ENCODE peak calls at places on chromosomes 13 and 19, in eight cellular contexts. B is K562, G is uterus, J is right lobe of liver, R is body of pancreas, N is lower leg skin, S is ovary, Q is sigmoid colon. K is an unnamed sample.

GRCh38 chr19:14117668-14118164 is at the start of gene PRKACA:
- DNase-seq in S (peak; percentile 99), Q (peak; percentile 100), J (peak; percentile 100), N (peak; percentile 100), G (peak; percentile 97), R (peak; percentile 98), B (peak; percentile 99), K (peak; percentile 97)

GRCh38 chr13:103190841-103191240 is 124.6 kb upstream of the SLC10A2 start:
- DNase-seq in J (no peak), Q (no peak), R (no peak), S (no peak), B (no peak), G (no peak), N (no peak), K (no peak)

GRCh38 chr19:33947565-33947964 is 150.9 kb downstream of the KCTD15 start:
- DNase-seq in G (no peak), N (peak; percentile 48), R (no peak), S (no peak), J (no peak), Q (no peak), B (peak; percentile 3), K (no peak)

GRCh38 chr13:34046457-34046856 is 228.5 kb downstream of the RFC3 start:
- DNase-seq in Q (no peak), G (no peak), R (no peak), J (no peak), B (no peak), S (no peak), N (no peak), K (no peak)

GRCh38 chr19:29690842-29691241 is 24.2 kb downstream of the C19orf12 start:
- DNase-seq in G (no peak), Q (no peak), B (peak; percentile 89), S (no peak), J (no peak), N (no peak), R (no peak), K (no peak)

GRCh38 chr13:101799196-101799595 is 346.7 kb downstream of the ITGBL1 start:
- DNase-seq in G (no peak), Q (no peak), B (no peak), J (no peak), R (no peak), S (no peak), N (no peak), K (no peak)

GRCh38 chr13:79307866-79308298 is 98.2 kb downstream of the RBM26 start:
- DNase-seq in Q (no peak), N (no peak), R (no peak), B (no peak), S (peak; percentile 43), G (no peak), J (no peak), K (no peak)

GRCh38 chr13:78758549-78758948 is 99.6 kb upstream of the OBI1 start:
- DNase-seq in J (no peak), R (no peak), B (peak; percentile 33), Q (no peak), S (no peak), N (no peak), G (no peak), K (no peak)

GRCh38 chr19:46902402-46902766 is 41.6 kb downstream of the ARHGAP35 start:
- DNase-seq in S (no peak), G (no peak), Q (no peak), J (no peak), N (no peak), R (no peak), B (no peak), K (no peak)

GRCh38 chr19:32550666-32551065 is 30.3 kb upstream of the PDCD5 start:
- DNase-seq in G (no peak), N (peak; percentile 5), Q (no peak), S (no peak), R (no peak), J (no peak), B (no peak), K (no peak)

GRCh38 chr13:46624821-46625220 is 71.9 kb downstream of the LRCH1 start:
- DNase-seq in G (no peak), J (no peak), S (no peak), Q (no peak), N (no peak), B (no peak), R (no peak), K (no peak)

GRCh38 chr19:19399733-19400438 is 5.6 kb upstream of the GATAD2A start:
- DNase-seq in R (no peak), B (no peak), Q (no peak), N (no peak), J (no peak), S (no peak), G (no peak), K (no peak)

GRCh38 chr13:89812856-89813255 is 1534.6 kb upstream of the MIR17HG start:
- DNase-seq in J (no peak), B (no peak), S (no peak), Q (no peak), G (no peak), N (no peak), R (no peak), K (no peak)

DNA sequence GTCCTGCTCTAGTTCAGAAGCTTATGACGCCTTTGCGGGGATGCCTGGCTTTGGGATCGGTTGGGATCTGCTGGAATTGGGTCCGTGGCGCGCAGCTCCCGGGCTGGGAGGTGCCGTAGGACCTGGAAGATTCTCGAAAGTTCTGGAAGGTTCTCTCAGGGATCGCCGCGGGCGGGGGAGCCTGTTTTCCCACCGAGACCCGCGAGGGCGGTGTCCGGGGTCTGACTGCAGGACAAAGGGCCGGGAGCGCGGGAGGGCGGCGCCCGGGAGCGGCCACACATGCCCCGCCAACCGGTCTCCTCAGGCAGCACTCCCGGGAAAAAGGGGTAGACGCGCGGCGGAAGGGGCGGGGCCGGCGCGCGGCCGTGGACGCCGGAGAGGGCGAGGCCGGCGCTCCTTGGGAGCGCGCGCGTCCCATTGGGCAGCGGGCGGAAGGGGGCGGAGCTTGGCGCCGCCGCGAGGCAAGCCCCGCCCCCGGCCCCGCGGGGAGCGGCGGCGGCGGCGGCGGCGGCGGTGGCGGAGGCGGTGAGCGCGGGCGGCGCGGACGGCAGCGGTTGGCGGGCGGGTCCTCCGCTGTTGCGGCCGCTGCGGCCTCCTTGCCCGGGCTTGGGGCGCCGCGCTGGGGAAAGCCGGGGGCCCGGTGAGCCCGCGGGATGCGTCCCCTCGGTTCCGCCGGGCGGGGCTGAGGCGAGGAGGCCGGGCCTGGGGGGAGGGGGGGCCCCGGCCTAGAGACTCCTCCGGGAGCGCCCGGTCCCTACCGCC is 29.0 kb upstream of the NDUFS7 start:
- DNase-seq in N (peak; percentile 98), G (peak; percentile 88), R (peak; percentile 91), Q (peak; percentile 95), B (peak; percentile 94), J (peak; percentile 93), S (peak; percentile 94), K (peak; percentile 78)
- TF ChIP-seq POLR2A in N (no peak), G (peak; percentile 64), R (peak; percentile 78), Q (peak; percentile 74), B (peak; percentile 80), J (peak; percentile 82), S (peak; percentile 17), K (peak; percentile 78)

DNA sequence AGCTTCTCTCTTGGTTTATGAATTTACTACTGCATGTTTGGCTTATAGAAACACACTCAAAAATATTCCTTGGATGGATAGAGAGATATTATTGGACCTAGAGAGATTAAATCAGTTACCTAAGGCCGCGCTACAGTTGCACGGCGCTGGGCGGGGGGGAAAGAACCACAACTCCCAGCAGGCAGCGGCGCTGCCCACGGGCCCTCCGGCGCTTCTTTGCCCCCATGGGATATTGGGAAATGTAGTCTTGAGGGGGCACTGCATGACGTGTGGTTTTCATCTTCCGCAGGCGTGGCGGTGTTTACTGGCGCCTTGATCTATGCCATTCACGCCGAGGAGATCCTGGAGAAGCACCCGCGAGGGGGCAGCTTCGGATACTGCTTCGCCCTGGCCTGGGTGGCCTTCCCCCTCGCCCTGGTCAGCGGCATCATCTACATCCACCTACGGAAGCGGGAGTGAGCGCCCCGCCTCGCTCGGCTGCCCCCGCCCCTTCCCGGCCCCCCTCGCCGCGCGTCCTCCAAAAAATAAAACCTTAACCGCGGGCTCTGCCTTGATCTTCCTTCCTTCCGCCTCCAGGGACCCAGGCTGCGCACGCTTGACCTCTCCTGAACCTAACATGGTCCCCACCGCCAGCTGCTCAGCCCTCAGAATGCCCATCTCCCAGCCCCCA is 4.8 kb downstream of the EMP3 start:
- DNase-seq in S (peak; percentile 71), R (peak; percentile 86), N (peak; percentile 95), G (peak; percentile 81), B (no peak), Q (peak; percentile 89), J (peak; percentile 86), K (peak; percentile 32)
- TF ChIP-seq POLR2A in S (no peak), R (peak; percentile 65), N (no peak), G (peak; percentile 39), B (no peak), Q (no peak), J (peak; percentile 40), K (peak; percentile 12)

DNA sequence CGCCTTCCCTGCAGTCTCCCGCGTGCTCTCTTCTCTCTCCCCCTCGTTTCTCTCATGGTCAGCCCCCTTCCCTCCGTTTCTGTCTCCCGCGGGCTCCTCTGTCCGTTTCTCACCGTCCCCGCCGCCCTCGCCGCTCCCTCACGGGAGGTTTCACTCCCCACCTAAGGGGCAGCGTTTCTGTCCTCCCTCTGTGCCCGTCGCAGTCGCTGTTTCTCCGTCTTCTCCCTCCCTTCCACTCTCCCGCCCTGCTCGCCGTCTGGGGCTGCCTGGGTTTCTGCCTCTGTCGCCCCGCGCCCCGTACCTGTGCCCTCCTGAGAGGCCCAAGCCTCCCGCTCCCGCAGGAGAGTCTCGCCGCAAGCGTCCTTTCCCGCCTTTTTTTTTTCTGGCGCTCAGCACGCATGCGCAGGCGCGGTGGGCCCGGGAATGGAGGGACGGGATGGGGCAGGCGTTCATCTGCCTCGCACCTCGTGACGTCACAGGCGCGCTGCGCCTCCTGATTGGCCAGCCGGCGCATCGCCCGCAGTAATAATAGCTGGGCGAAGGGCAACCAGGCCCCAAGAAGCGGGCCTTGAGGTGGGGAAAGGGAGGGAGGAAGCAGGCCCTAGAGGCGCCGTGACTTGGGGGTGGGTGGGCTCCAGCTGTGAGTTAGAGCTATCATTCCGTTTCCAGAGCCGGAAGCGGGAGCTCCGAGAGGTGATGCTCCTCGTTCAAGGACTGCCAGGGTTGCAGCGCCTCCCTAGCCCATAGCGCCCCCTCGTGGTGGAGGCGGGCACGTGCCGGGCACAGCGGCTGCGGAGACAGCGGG is 15.4 kb downstream of the SSC5D start:
- DNase-seq in S (peak; percentile 93), B (peak; percentile 95), J (peak; percentile 86), G (peak; percentile 91), Q (peak; percentile 97), R (peak; percentile 88), N (peak; percentile 98), K (peak; percentile 89)
- TF ChIP-seq POLR2A in S (peak; percentile 15), B (no peak), J (no peak), G (no peak), Q (no peak), R (no peak), N (no peak), K (no peak)

DNA sequence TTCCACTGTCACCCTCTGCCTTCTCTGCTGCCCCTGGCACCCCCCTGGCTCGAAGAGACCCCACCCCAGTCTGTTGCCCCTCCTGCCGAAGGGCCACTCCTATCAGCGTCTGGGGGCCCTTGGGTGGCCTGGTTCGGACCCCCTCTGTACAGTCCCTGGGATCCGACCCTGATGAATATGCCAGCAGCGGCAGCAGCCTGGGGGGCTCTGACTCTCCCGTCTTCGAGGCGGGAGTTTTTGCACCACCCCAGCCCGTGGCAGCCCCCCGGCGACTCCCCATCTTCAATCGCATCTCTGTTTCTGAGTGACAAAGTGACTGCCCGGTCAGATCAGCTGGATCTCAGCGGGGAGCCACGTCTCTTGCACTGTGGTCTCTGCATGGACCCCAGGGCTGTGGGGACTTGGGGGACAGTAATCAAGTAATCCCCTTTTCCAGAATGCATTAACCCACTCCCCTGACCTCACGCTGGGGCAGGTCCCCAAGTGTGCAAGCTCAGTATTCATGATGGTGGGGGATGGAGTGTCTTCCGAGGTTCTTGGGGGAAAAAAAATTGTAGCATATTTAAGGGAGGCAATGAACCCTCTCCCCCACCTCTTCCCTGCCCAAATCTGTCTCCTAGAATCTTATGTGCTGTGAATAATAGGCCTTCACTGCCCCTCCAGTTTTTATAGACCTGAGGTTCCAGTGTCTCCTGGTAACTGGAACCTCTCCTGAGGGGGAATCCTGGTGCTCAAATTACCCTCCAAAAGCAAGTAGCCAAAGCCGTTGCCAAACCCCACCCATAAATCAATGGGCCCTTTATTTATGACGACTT is 2.0 kb downstream of the ZFP36 start:
- DNase-seq in B (no peak), N (no peak), R (peak; percentile 50), G (peak; percentile 71), S (no peak), Q (peak; percentile 73), J (peak; percentile 63), K (no peak)
- TF ChIP-seq POLR2A in B (peak; percentile 46), N (no peak), R (no peak), G (peak; percentile 6), S (peak; percentile 12), Q (peak; percentile 20), J (peak; percentile 55), K (peak; percentile 13)

K was measured in tibial nerve.